ENCODE peak calls at places on chromosomes 13 and 19, in six cellular contexts. One of them, this sample, is unnamed.

GRCh38 chr13:21970172-21970571 is 299.3 kb downstream of the FGF9 start:
- DNase-seq in right lobe of liver: no peak
- DNase-seq in K562: no peak
- DNase-seq in thyroid gland: no peak
- DNase-seq in NB4: no peak
- DNase-seq in A549: no peak
- DNase-seq in this sample: no peak

GRCh38 chr13:37811441-37811840 is 58.1 kb downstream of the TRPC4 start:
- DNase-seq in K562: no peak
- DNase-seq in thyroid gland: no peak
- DNase-seq in NB4: no peak
- DNase-seq in right lobe of liver: no peak
- DNase-seq in A549: no peak
- DNase-seq in this sample: no peak

GRCh38 chr13:90950134-90950533 is 397.4 kb upstream of the MIR17HG start:
- DNase-seq in NB4: no peak
- DNase-seq in K562: no peak
- DNase-seq in A549: peak; percentile 35
- DNase-seq in thyroid gland: no peak
- DNase-seq in right lobe of liver: no peak
- DNase-seq in this sample: no peak

GRCh38 chr19:31639306-31639705 is 290.1 kb upstream of the TSHZ3 start:
- DNase-seq in right lobe of liver: no peak
- DNase-seq in thyroid gland: no peak
- DNase-seq in K562: no peak
- DNase-seq in A549: no peak
- DNase-seq in NB4: peak; percentile 1
- DNase-seq in this sample: no peak

GRCh38 chr13:34356686-34357434 is 538.9 kb downstream of the RFC3 start:
- DNase-seq in NB4: no peak
- DNase-seq in K562: no peak
- DNase-seq in thyroid gland: no peak
- DNase-seq in A549: no peak
- DNase-seq in right lobe of liver: no peak
- DNase-seq in this sample: no peak

GRCh38 chr19:10915511-10916091 is 12.8 kb downstream of the YIPF2 start:
- DNase-seq in K562: no peak
- DNase-seq in thyroid gland: no peak
- DNase-seq in NB4: peak; percentile 36
- DNase-seq in A549: no peak
- DNase-seq in right lobe of liver: no peak
- DNase-seq in this sample: peak; percentile 91

GRCh38 chr13:99665716-99666115 is 164.4 kb downstream of the TM9SF2 start:
- DNase-seq in right lobe of liver: no peak
- DNase-seq in A549: no peak
- DNase-seq in K562: no peak
- DNase-seq in thyroid gland: no peak
- DNase-seq in NB4: no peak
- DNase-seq in this sample: no peak

GRCh38 chr19:11373885-11374448 is 499 bp upstream of the SWSAP1 start:
- DNase-seq in K562: no peak
- DNase-seq in right lobe of liver: no peak
- DNase-seq in thyroid gland: no peak
- DNase-seq in A549: no peak
- DNase-seq in NB4: peak; percentile 60
- DNase-seq in this sample: no peak

GRCh38 chr13:99269627-99270252 is 11.6 kb upstream of the GPR18 start:
- DNase-seq in right lobe of liver: no peak
- DNase-seq in thyroid gland: no peak
- DNase-seq in NB4: peak; percentile 65
- DNase-seq in K562: peak; percentile 56
- DNase-seq in A549: peak; percentile 45
- DNase-seq in this sample: no peak

DNA sequence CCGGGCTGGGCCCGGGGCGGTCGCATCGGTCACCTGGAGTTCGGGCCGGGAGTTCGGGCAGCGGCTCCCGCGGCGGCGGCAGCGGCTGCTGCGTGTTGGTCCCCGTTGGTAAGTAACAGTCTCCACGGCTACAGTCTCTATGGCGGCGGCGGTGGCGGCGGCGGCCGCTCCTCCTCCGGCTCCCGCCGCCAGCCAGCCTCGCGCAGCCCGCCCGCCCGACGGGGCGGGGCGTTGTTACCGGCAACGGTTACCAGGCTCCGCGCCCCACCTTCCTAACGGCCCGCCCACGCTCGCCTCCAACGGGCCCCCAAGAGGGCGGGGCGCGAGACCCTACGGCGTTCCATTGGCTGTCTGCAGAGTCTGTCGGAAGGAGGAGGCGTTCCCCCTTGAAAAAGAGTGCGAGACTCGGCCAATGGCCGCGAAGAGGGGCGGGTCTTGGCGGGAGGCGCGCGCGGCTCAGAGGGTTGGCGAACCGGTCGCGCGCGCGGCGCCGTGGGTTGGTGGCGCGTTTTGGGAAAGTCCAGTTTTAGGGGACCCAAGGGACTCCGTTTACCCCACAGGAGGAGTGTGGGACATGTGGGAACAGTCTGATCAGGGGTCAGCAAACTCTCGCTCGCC is at the start of gene RFX2:
- DNase-seq in right lobe of liver: peak; percentile 99
- DNase-seq in NB4: peak; percentile 96
- DNase-seq in A549: peak; percentile 97
- DNase-seq in K562: peak; percentile 99
- DNase-seq in thyroid gland: peak; percentile 100
- DNase-seq in this sample: peak; percentile 87
- TF ChIP-seq POLR2A in right lobe of liver: no peak
- TF ChIP-seq POLR2A in NB4: peak; percentile 75
- TF ChIP-seq POLR2A in A549: peak; percentile 16
- TF ChIP-seq POLR2A in K562: peak; percentile 89
- TF ChIP-seq POLR2A in thyroid gland: no peak
- TF ChIP-seq POLR2A in this sample: peak; percentile 50

GRCh38 chr19:45443462-45444317 is 20.0 kb upstream of the ERCC1 start:
- DNase-seq in thyroid gland: peak; percentile 98
- DNase-seq in A549: peak; percentile 98
- DNase-seq in K562: peak; percentile 95
- DNase-seq in NB4: peak; percentile 93
- DNase-seq in right lobe of liver: peak; percentile 97
- DNase-seq in this sample: peak; percentile 79
- TF ChIP-seq POLR2A in thyroid gland: no peak
- TF ChIP-seq POLR2A in A549: peak; percentile 45
- TF ChIP-seq POLR2A in K562: peak; percentile 65
- TF ChIP-seq POLR2A in NB4: no peak
- TF ChIP-seq POLR2A in right lobe of liver: peak; percentile 54
- TF ChIP-seq POLR2A in this sample: no peak

GRCh38 chr19:29715695-29716581 is 877 bp upstream of the C19orf12 start:
- DNase-seq in NB4: peak; percentile 44
- DNase-seq in K562: peak; percentile 56
- DNase-seq in thyroid gland: no peak
- DNase-seq in right lobe of liver: no peak
- DNase-seq in A549: peak; percentile 74
- DNase-seq in this sample: no peak

GRCh38 chr19:29714371-29714952 is 599 bp downstream of the C19orf12 start:
- DNase-seq in right lobe of liver: no peak
- DNase-seq in K562: peak; percentile 10
- DNase-seq in thyroid gland: no peak
- DNase-seq in A549: no peak
- DNase-seq in NB4: peak; percentile 13
- DNase-seq in this sample: peak; percentile 36

GRCh38 chr19:29712744-29713516 is 2.1 kb downstream of the C19orf12 start:
- DNase-seq in NB4: no peak
- DNase-seq in thyroid gland: no peak
- DNase-seq in A549: no peak
- DNase-seq in right lobe of liver: no peak
- DNase-seq in K562: no peak
- DNase-seq in this sample: no peak

GRCh38 chr19:29717051-29717450 is 2.0 kb upstream of the C19orf12 start:
- DNase-seq in A549: no peak
- DNase-seq in right lobe of liver: no peak
- DNase-seq in NB4: no peak
- DNase-seq in K562: no peak
- DNase-seq in thyroid gland: no peak
- DNase-seq in this sample: no peak

GRCh38 chr19:29714953-29715694 is at the start of gene C19orf12:
- DNase-seq in A549: peak; percentile 77
- DNase-seq in NB4: peak; percentile 66
- DNase-seq in K562: peak; percentile 68
- DNase-seq in thyroid gland: peak; percentile 77
- DNase-seq in right lobe of liver: peak; percentile 75
- DNase-seq in this sample: peak; percentile 65
- TF ChIP-seq POLR2A in A549: peak; percentile 93
- TF ChIP-seq POLR2A in NB4: peak; percentile 61
- TF ChIP-seq POLR2A in K562: peak; percentile 86
- TF ChIP-seq POLR2A in thyroid gland: peak; percentile 34
- TF ChIP-seq POLR2A in right lobe of liver: peak; percentile 83
- TF ChIP-seq POLR2A in this sample: peak; percentile 73

GRCh38 chr19:44889830-44890365 is 1.2 kb upstream of the TOMM40 start:
- DNase-seq in A549: no peak
- DNase-seq in NB4: no peak
- DNase-seq in right lobe of liver: no peak
- DNase-seq in thyroid gland: no peak
- DNase-seq in K562: no peak
- DNase-seq in this sample: no peak

GRCh38 chr19:44891016-44891882 is at the start of gene TOMM40:
- DNase-seq in K562: no peak
- DNase-seq in NB4: peak; percentile 98
- DNase-seq in thyroid gland: no peak
- DNase-seq in A549: peak; percentile 100
- DNase-seq in right lobe of liver: peak; percentile 100
- DNase-seq in this sample: no peak

GRCh38 chr19:44887648-44888047 is 3.4 kb upstream of the TOMM40 start:
- DNase-seq in thyroid gland: no peak
- DNase-seq in A549: no peak
- DNase-seq in NB4: no peak
- DNase-seq in right lobe of liver: no peak
- DNase-seq in K562: no peak
- DNase-seq in this sample: no peak

GRCh38 chr19:44892932-44893331 is 1.9 kb downstream of the TOMM40 start:
- DNase-seq in NB4: no peak
- DNase-seq in A549: no peak
- DNase-seq in K562: no peak
- DNase-seq in thyroid gland: no peak
- DNase-seq in right lobe of liver: no peak
- DNase-seq in this sample: no peak

GRCh38 chr19:44890366-44891015 is 563 bp upstream of the TOMM40 start:
- DNase-seq in right lobe of liver: no peak
- DNase-seq in A549: peak; percentile 100
- DNase-seq in thyroid gland: peak; percentile 100
- DNase-seq in K562: peak; percentile 100
- DNase-seq in NB4: peak; percentile 99
- DNase-seq in this sample: peak; percentile 91
- TF ChIP-seq POLR2A in right lobe of liver: peak; percentile 72
- TF ChIP-seq POLR2A in A549: peak; percentile 73
- TF ChIP-seq POLR2A in thyroid gland: no peak
- TF ChIP-seq POLR2A in K562: peak; percentile 98
- TF ChIP-seq POLR2A in NB4: peak; percentile 41
- TF ChIP-seq POLR2A in this sample: peak; percentile 40

This sample was measured in H54.